ENCODE peak calls at places on chromosomes 6 and 20, in five cellular contexts. J, A, B, C and X are unnamed samples.

GRCh38 chr20:44570369-44570768 is 12.0 kb upstream of the PKIG start:
- DNase-seq in J (no peak), A (no peak), B (no peak), C (no peak), X (no peak)

GRCh38 chr6:38034269-38034914 is 214.9 kb downstream of the ZFAND3 start:
- DNase-seq in J (no peak), A (no peak), B (peak; percentile 35), C (no peak), X (no peak)

GRCh38 chr6:158610319-158610968 is 34.1 kb downstream of the DYNLT1 start:
- DNase-seq in J (no peak), A (no peak), B (no peak), C (no peak), X (no peak)

GRCh38 chr20:855466-856360 is 22.2 kb downstream of the FAM110A start:
- DNase-seq in J (no peak), A (no peak), B (no peak), C (no peak), X (no peak)

GRCh38 chr6:12280901-12281300 is 9.3 kb upstream of the EDN1 start:
- DNase-seq in J (no peak), A (no peak), B (no peak), C (no peak), X (no peak)

GRCh38 chr6:21691685-21692346 is 98.3 kb downstream of the SOX4 start:
- DNase-seq in J (no peak), A (no peak), B (no peak), C (no peak), X (no peak)

GRCh38 chr20:39479196-39479810 is 517.2 kb downstream of the DHX35 start:
- DNase-seq in J (no peak), A (no peak), B (no peak), C (no peak), X (no peak)

GRCh38 chr6:2221724-2222274 is 23.6 kb downstream of the GMDS start:
- DNase-seq in J (no peak), A (no peak), B (peak; percentile 5), C (no peak), X (no peak)

GRCh38 chr6:15595461-15596173 is 67.2 kb downstream of the DTNBP1 start:
- DNase-seq in J (no peak), A (no peak), B (no peak), C (no peak), X (no peak)

GRCh38 chr6:30722280-30723112 is 2.3 kb downstream of the TUBB start:
- DNase-seq in J (peak; percentile 53), A (peak; percentile 68), B (peak; percentile 76), C (peak; percentile 80), X (peak; percentile 85)